ENCODE peak calls at places on chromosomes 5 and 9, in eight cellular contexts. H is stimulated activated CD4-positive, alpha-beta T cell treated with anti-CD3 and anti-CD28 coated beads, Interleukin-15, amount 100 ng/mL, for 48 hours; J is lung microvascular endothelial cell; C is GM10248; R is NCI-H2081; B is 8988T; D is naive thymus-derived CD8-positive, alpha-beta T cell; V is choroid plexus epithelial cell. T is an unnamed sample.
A peak's percentile ranks its signal among the peaks of the same experiment; 100 is the strongest.

GRCh38 chr9:4596165-4596922 is 65.8 kb upstream of the PLPP6 start:
- DNase-seq in H (no peak), J (peak; percentile 94), C (no peak), R (no peak), B (no peak), D (peak; percentile 77), V (peak; percentile 41), T (peak; percentile 89)

GRCh38 chr9:122206118-122207046 is 22.4 kb downstream of the LHX6 start:
- DNase-seq in H (no peak), J (no peak), C (no peak), R (no peak), B (no peak), D (no peak), V (peak; percentile 89), T (no peak)

GRCh38 chr5:45017568-45017967 is 208.8 kb downstream of the MRPS30 start:
- DNase-seq in H (no peak), J (no peak), C (no peak), R (no peak), B (no peak), D (no peak), V (no peak), T (no peak)

GRCh38 chr9:79116064-79116463 is 455.7 kb upstream of the TLE4 start:
- DNase-seq in H (no peak), J (peak; percentile 15), C (no peak), R (peak; percentile 83), B (no peak), D (no peak), V (peak; percentile 7), T (no peak)

GRCh38 chr5:149581192-149581861 is at the start of gene ARHGEF37:
- DNase-seq in H (peak; percentile 43), J (peak; percentile 97), C (no peak), R (peak; percentile 54), B (no peak), D (peak; percentile 46), V (peak; percentile 50), T (peak; percentile 93)

GRCh38 chr5:178279723-178280438 is 47.3 kb upstream of the PHYKPL start:
- DNase-seq in H (peak; percentile 57), J (peak; percentile 90), C (peak; percentile 89), R (peak; percentile 52), B (peak; percentile 97), D (peak; percentile 44), V (peak; percentile 87), T (peak; percentile 70)

GRCh38 chr5:38608877-38609276 is 52.4 kb upstream of the LIFR start:
- DNase-seq in H (no peak), J (no peak), C (no peak), R (no peak), B (no peak), D (no peak), V (no peak), T (no peak)

GRCh38 chr9:32884482-32884881 is 101.1 kb downstream of the TMEM215 start:
- DNase-seq in H (no peak), J (no peak), C (no peak), R (no peak), B (no peak), D (no peak), V (no peak), T (no peak)

GRCh38 chr9:21070171-21070571 is 7.6 kb downstream of the IFNB1 start:
- DNase-seq in H (no peak), J (peak; percentile 29), C (no peak), R (no peak), B (no peak), D (no peak), V (peak; percentile 97), T (peak; percentile 97)

GRCh38 chr5:54742417-54742889 is 224.9 kb downstream of the SNX18 start:
- DNase-seq in H (no peak), J (peak; percentile 48), C (no peak), R (no peak), B (peak; percentile 21), D (no peak), V (peak; percentile 70), T (peak; percentile 55)

GRCh38 chr9:88949961-88950340 is 41.3 kb upstream of the S1PR3 start:
- DNase-seq in H (peak; percentile 15), J (no peak), C (no peak), R (no peak), B (no peak), D (no peak), V (peak; percentile 44), T (no peak)

GRCh38 chr5:169431386-169431785 is 130.4 kb upstream of the SLIT3 start:
- DNase-seq in H (no peak), J (no peak), C (no peak), R (no peak), B (no peak), D (no peak), V (peak; percentile 35), T (no peak)

GRCh38 chr9:110443146-110443877 is 105.6 kb upstream of the TXNDC8 start:
- DNase-seq in H (no peak), J (no peak), C (no peak), R (no peak), B (no peak), D (no peak), V (peak; percentile 81), T (no peak)

GRCh38 chr5:164187780-164188179 is 682.4 kb downstream of the MAT2B start:
- DNase-seq in H (no peak), J (no peak), C (no peak), R (no peak), B (no peak), D (no peak), V (no peak), T (no peak)

GRCh38 chr5:159178978-159179377 is 30.4 kb downstream of the RNF145 start:
- DNase-seq in H (no peak), J (no peak), C (no peak), R (no peak), B (no peak), D (no peak), V (peak; percentile 99), T (peak; percentile 97)

GRCh38 chr9:89999534-90000370 is 394.9 kb downstream of the GADD45G start:
- DNase-seq in H (peak; percentile 57), J (no peak), C (peak; percentile 83), R (peak; percentile 92), B (no peak), D (peak; percentile 40), V (peak; percentile 72), T (no peak)

GRCh38 chr9:120405134-120405533 is 174.8 kb downstream of the CDK5RAP2 start:
- DNase-seq in H (no peak), J (no peak), C (no peak), R (no peak), B (no peak), D (no peak), V (no peak), T (no peak)

GRCh38 chr5:158639876-158640570 is 459.7 kb downstream of the EBF1 start:
- DNase-seq in H (no peak), J (no peak), C (no peak), R (no peak), B (no peak), D (no peak), V (no peak), T (no peak)

GRCh38 chr9:129436751-129437625 is 183.9 kb downstream of the C9orf50 start:
- DNase-seq in H (no peak), J (peak; percentile 77), C (no peak), R (peak; percentile 45), B (no peak), D (peak; percentile 44), V (peak; percentile 70), T (peak; percentile 57)

GRCh38 chr9:110578575-110578895 is 1.0 kb downstream of the SVEP1 start:
- DNase-seq in H (no peak), J (no peak), C (no peak), R (no peak), B (no peak), D (no peak), V (no peak), T (no peak)

GRCh38 chr5:150014456-150014855 is 13.9 kb downstream of the HMGXB3 start:
- DNase-seq in H (no peak), J (no peak), C (no peak), R (no peak), B (no peak), D (no peak), V (no peak), T (no peak)

GRCh38 chr9:114591206-114591853 is 3.8 kb downstream of the ATP6V1G1 start:
- DNase-seq in H (no peak), J (peak; percentile 12), C (no peak), R (no peak), B (no peak), D (no peak), V (peak; percentile 61), T (no peak)

GRCh38 chr5:143931389-143931984 is 119.5 kb downstream of the HMHB1 start:
- DNase-seq in H (no peak), J (no peak), C (no peak), R (no peak), B (no peak), D (no peak), V (no peak), T (no peak)

GRCh38 chr9:71758785-71759184 is 9.5 kb downstream of the CEMIP2 start:
- DNase-seq in H (no peak), J (peak; percentile 80), C (no peak), R (peak; percentile 66), B (no peak), D (no peak), V (peak; percentile 63), T (peak; percentile 82)

GRCh38 chr9:114616684-114617520 is 5.8 kb downstream of the TMEM268 start:
- DNase-seq in H (no peak), J (no peak), C (peak; percentile 68), R (peak; percentile 21), B (no peak), D (no peak), V (peak; percentile 18), T (no peak)

GRCh38 chr5:1010641-1011046 is 2.0 kb downstream of the NKD2 start:
- DNase-seq in H (no peak), J (no peak), C (no peak), R (peak; percentile 38), B (no peak), D (no peak), V (no peak), T (no peak)

GRCh38 chr9:130444565-130445221 is at the start of gene ASS1:
- DNase-seq in H (peak; percentile 35), J (peak; percentile 18), C (peak; percentile 69), R (peak; percentile 72), B (peak; percentile 89), D (no peak), V (peak; percentile 37), T (no peak)

T was measured in endothelial cell of umbilical vein.